ENCODE peak calls at places on chromosomes 16 and 17, in six cellular contexts. K is adrenal gland; F is CD8-positive, alpha-beta memory T cell; Q is cardiac muscle cell; D is effector memory CD4-positive, alpha-beta T cell; B is BE2C. C is an unnamed sample.

GRCh38 chr16:21260870-21261791 is 17.0 kb downstream of the CRYM start:
- DNase-seq in F (no peak), Q (peak; percentile 93), K (peak; percentile 65), D (no peak), B (peak; percentile 32), C (peak; percentile 98)

GRCh38 chr16:75229172-75230031 is 10.6 kb downstream of the CTRB1 start:
- DNase-seq in K (no peak), F (no peak), Q (no peak), D (no peak), B (no peak), C (no peak)

GRCh38 chr16:83599789-83600462 is 207.9 kb upstream of the HSBP1 start:
- DNase-seq in K (no peak), F (no peak), D (no peak), Q (no peak), B (no peak), C (peak; percentile 80)

GRCh38 chr16:8370374-8371015 is 219.8 kb downstream of the TMEM114 start:
- DNase-seq in B (no peak), Q (no peak), F (no peak), K (peak; percentile 24), D (no peak), C (peak; percentile 15)

GRCh38 chr16:11020388-11020787 is 76.0 kb downstream of the CLEC16A start:
- DNase-seq in F (no peak), B (no peak), K (no peak), Q (no peak), D (no peak), C (no peak)

GRCh38 chr16:73921295-73921694 is 375.3 kb upstream of the PSMD7 start:
- DNase-seq in B (no peak), F (no peak), Q (no peak), K (no peak), D (no peak), C (no peak)

GRCh38 chr17:57016764-57017116 is 38.8 kb downstream of the SCPEP1 start:
- DNase-seq in D (no peak), K (no peak), Q (no peak), B (no peak), F (no peak), C (no peak)

GRCh38 chr16:10172848-10173655 is 9.2 kb downstream of the GRIN2A start:
- DNase-seq in D (no peak), F (no peak), K (no peak), Q (no peak), B (no peak), C (no peak)

GRCh38 chr17:15213381-15214087 is 51.6 kb downstream of the PMP22 start:
- DNase-seq in B (peak; percentile 18), K (no peak), D (no peak), Q (peak; percentile 46), F (no peak), C (no peak)

GRCh38 chr17:2054740-2055493 is at the start of gene HIC1:
- DNase-seq in Q (peak; percentile 84), B (peak; percentile 67), D (peak; percentile 50), F (peak; percentile 80), K (peak; percentile 83), C (peak; percentile 56)

GRCh38 chr17:73650617-73651200 is 6.5 kb upstream of the SDK2 start:
- DNase-seq in D (no peak), B (no peak), F (no peak), Q (no peak), K (no peak), C (no peak)

GRCh38 chr17:79082311-79083190 is 7.9 kb downstream of the ENGASE start:
- DNase-seq in F (peak; percentile 48), B (peak; percentile 82), D (no peak), K (peak; percentile 48), Q (peak; percentile 49), C (peak; percentile 49)

GRCh38 chr17:13939222-13939621 is 130.1 kb upstream of the COX10 start:
- DNase-seq in D (no peak), Q (no peak), F (no peak), B (no peak), K (no peak), C (no peak)

GRCh38 chr16:56252835-56253234 is 61.5 kb downstream of the GNAO1 start:
- DNase-seq in K (peak; percentile 28), D (no peak), F (no peak), B (peak; percentile 77), Q (no peak), C (no peak)

GRCh38 chr16:30011505-30012480 is 966 bp upstream of the DOC2A start:
- DNase-seq in B (no peak), Q (no peak), K (no peak), F (no peak), D (no peak), C (no peak)

GRCh38 chr17:60554377-60554788 is 28.3 kb upstream of the APPBP2 start:
- DNase-seq in F (no peak), D (no peak), Q (peak; percentile 98), K (peak; percentile 69), B (no peak), C (peak; percentile 70)

GRCh38 chr16:52069866-52070265 is 477.1 kb downstream of the TOX3 start:
- DNase-seq in B (no peak), D (no peak), K (no peak), Q (peak; percentile 27), F (no peak), C (peak; percentile 57)

GRCh38 chr17:12290207-12290606 is 269.5 kb downstream of the MAP2K4 start:
- DNase-seq in Q (no peak), K (no peak), B (no peak), D (no peak), F (no peak), C (no peak)

GRCh38 chr16:46859719-46860152 is 24.4 kb upstream of the GPT2 start:
- DNase-seq in Q (peak; percentile 81), K (peak; percentile 81), B (no peak), D (no peak), F (no peak), C (peak; percentile 46)

GRCh38 chr16:65745-66144 is 6.7 kb downstream of the RHBDF1 start:
- DNase-seq in B (peak; percentile 92), F (peak; percentile 77), K (peak; percentile 90), Q (peak; percentile 82), D (peak; percentile 64), C (peak; percentile 75)

GRCh38 chr17:63446981-63447687 is 1.0 kb upstream of the CYB561 start:
- DNase-seq in D (peak; percentile 39), K (no peak), B (peak; percentile 89), F (peak; percentile 41), Q (peak; percentile 91), C (peak; percentile 59)

GRCh38 chr17:78737332-78737731 is 44.7 kb downstream of the CYTH1 start:
- DNase-seq in Q (peak; percentile 52), K (no peak), D (no peak), F (no peak), B (no peak), C (peak; percentile 61)

GRCh38 chr17:17151055-17151454 is 55.1 kb downstream of the PLD6 start:
- DNase-seq in D (no peak), Q (peak; percentile 70), B (no peak), F (no peak), K (no peak), C (no peak)

GRCh38 chr16:27235938-27236245 is 32.6 kb downstream of the KDM8 start:
- DNase-seq in Q (no peak), B (no peak), D (no peak), F (no peak), K (no peak), C (no peak)

GRCh38 chr16:27233731-27234130 is 30.4 kb downstream of the KDM8 start:
- DNase-seq in F (no peak), K (no peak), B (no peak), Q (no peak), D (no peak), C (no peak)

GRCh38 chr16:27234171-27234570 is 30.8 kb downstream of the KDM8 start:
- DNase-seq in Q (no peak), K (no peak), D (no peak), B (no peak), F (no peak), C (no peak)

GRCh38 chr16:27235055-27235937 is 32.0 kb downstream of the KDM8 start:
- DNase-seq in Q (peak; percentile 96), F (peak; percentile 97), B (peak; percentile 79), D (peak; percentile 90), K (peak; percentile 90), C (peak; percentile 78)

GRCh38 chr16:27234603-27235002 is 31.3 kb downstream of the KDM8 start:
- DNase-seq in K (no peak), B (no peak), Q (no peak), F (no peak), D (no peak), C (no peak)
- H3K4me1 ChIP-seq in K (peaks cover 38% of the 10 kb centered on the region), B (peaks cover 21% of the 10 kb centered on the region), Q (peaks cover 23% of the 10 kb centered on the region), F (peaks cover 99% of the 10 kb centered on the region), D (peaks cover 89% of the 10 kb centered on the region), C (peaks cover 16% of the 10 kb centered on the region)

DNA sequence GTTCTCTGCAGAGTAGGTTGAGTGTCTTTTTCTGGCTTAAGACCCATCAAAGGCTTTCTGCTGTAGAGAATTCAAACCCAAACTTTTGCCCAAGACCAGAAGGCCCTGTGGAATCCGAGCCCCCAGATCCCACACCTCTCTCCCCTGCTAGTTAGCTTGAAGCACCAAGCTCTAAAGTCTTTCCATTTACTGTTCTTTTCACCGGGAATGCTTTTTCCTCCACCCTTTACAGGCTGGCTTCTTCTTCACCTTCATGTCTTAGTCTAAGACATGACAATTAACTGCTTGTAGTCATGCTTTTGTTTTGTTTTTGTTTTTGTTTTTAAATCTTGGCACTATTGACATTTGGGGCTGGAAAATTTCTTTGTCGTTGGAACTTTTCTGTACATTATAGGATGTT is 15.5 kb downstream of the HSD17B2 start:
- DNase-seq in B (no peak), D (no peak), K (no peak), Q (no peak), F (no peak), C (no peak)
- H3K4me1 ChIP-seq in B (no peaks in the 10 kb centered on the region), D (no peaks in the 10 kb centered on the region), K (no peaks in the 10 kb centered on the region), Q (no peaks in the 10 kb centered on the region), F (no peaks in the 10 kb centered on the region), C (peaks cover 15% of the 10 kb centered on the region)

GRCh38 chr17:77424585-77425344 is 284.0 kb downstream of the SEC14L1 start:
- DNase-seq in Q (peak; percentile 99), D (no peak), F (no peak), B (peak; percentile 92), K (peak; percentile 98), C (no peak)

GRCh38 chr17:77425791-77426641 is 285.2 kb downstream of the SEC14L1 start:
- DNase-seq in F (peak; percentile 56), K (peak; percentile 94), B (peak; percentile 85), Q (peak; percentile 79), D (no peak), C (no peak)

GRCh38 chr17:77421635-77421982 is 280.8 kb downstream of the SEC14L1 start:
- DNase-seq in B (no peak), F (no peak), Q (no peak), D (no peak), K (no peak), C (no peak)

GRCh38 chr17:77422104-77422782 is 281.5 kb downstream of the SEC14L1 start:
- DNase-seq in F (no peak), D (no peak), K (no peak), Q (no peak), B (no peak), C (no peak)

GRCh38 chr17:77423589-77424451 is 283.1 kb downstream of the SEC14L1 start:
- DNase-seq in F (no peak), Q (peak; percentile 96), K (peak; percentile 98), B (peak; percentile 73), D (no peak), C (no peak)
- H3K4me1 ChIP-seq in F (peaks cover 74% of the 10 kb centered on the region), Q (peaks cover 42% of the 10 kb centered on the region), K (peaks cover 96% of the 10 kb centered on the region), B (peaks cover 77% of the 10 kb centered on the region), D (peaks cover 72% of the 10 kb centered on the region), C (peaks cover 1% of the 10 kb centered on the region)

DNA sequence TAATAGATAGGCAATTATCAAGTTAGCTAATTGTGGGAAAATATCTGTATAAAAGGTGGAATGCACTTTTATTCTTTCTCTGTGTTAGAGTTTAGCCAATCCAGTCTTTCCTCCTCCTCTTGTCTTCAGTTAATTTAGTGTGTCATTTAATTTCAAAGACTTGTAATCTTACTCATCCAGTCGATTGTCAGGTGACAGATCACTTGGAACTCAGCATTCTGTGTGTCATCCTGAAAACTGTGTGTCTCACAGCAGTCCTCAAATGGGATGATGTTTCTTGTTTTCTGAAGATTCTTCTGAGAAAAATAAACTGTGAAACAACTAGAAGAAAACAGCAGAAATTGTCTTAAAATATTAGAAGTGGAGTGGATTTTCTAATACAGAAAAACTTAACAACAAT is 290 bp upstream of the KRTAP4-1 start:
- DNase-seq in F (no peak), B (no peak), D (no peak), Q (no peak), K (no peak), C (no peak)
- H3K4me1 ChIP-seq in F (no peaks in the 10 kb centered on the region), B (no peaks in the 10 kb centered on the region), D (no peaks in the 10 kb centered on the region), Q (no peaks in the 10 kb centered on the region), K (no peaks in the 10 kb centered on the region), C (no peaks in the 10 kb centered on the region)